ENCODE peak calls at places on chromosome 3, in nine cellular contexts. V is upper lobe of right lung, B is RWPE2, J is right cardiac atrium, I is HCT116, T is GM23338, D is aorta, U is foreskin keratinocyte, G is heart right ventricle. P is an unnamed sample.
A peak's percentile ranks its signal among the peaks of the same experiment; 100 is the strongest.

GRCh38 chr3:160545481-160545880 is 19.9 kb downstream of the KPNA4 start:
- ATAC-seq in G (no peak), D (no peak), I (no peak), J (no peak), B (no peak), V (no peak), T (peak; percentile 29), U (no peak), P (no peak)

GRCh38 chr3:71584216-71585061 is 911 bp upstream of the FOXP1 start:
- ATAC-seq in I (peak; percentile 23), U (peak; percentile 17), V (peak; percentile 1), T (peak; percentile 18), G (peak; percentile 21), B (peak; percentile 14), J (peak; percentile 44), D (peak; percentile 58), P (peak; percentile 45)

GRCh38 chr3:29344154-29344553 is 63.3 kb downstream of the RBMS3 start:
- ATAC-seq in B (no peak), I (no peak), G (no peak), U (no peak), V (no peak), J (no peak), T (no peak), D (no peak), P (no peak)

GRCh38 chr3:83093222-83093572 is 1331.8 kb upstream of the GBE1 start:
- ATAC-seq in T (no peak), J (no peak), U (no peak), I (no peak), D (no peak), G (no peak), B (no peak), V (no peak), P (no peak)

GRCh38 chr3:40923130-40923529 is 276.2 kb upstream of the CTNNB1 start:
- ATAC-seq in T (no peak), V (no peak), G (no peak), I (no peak), U (no peak), D (no peak), J (no peak), B (no peak), P (no peak)

GRCh38 chr3:114941626-114942309 is 205.3 kb downstream of the ZBTB20 start:
- ATAC-seq in B (no peak), U (no peak), I (no peak), V (no peak), J (no peak), T (no peak), D (no peak), G (no peak), P (no peak)

GRCh38 chr3:126501736-126502135 is 15.8 kb downstream of the UROC1 start:
- ATAC-seq in D (no peak), J (no peak), V (peak; percentile 35), T (peak; percentile 43), I (no peak), U (no peak), B (no peak), G (peak; percentile 67), P (no peak)

GRCh38 chr3:111763101-111763500 is 96.0 kb upstream of the PHLDB2 start:
- ATAC-seq in I (no peak), U (peak; percentile 16), J (no peak), G (peak; percentile 4), V (no peak), D (no peak), B (no peak), T (no peak), P (no peak)

GRCh38 chr3:172184106-172184822 is 144.9 kb downstream of the FNDC3B start:
- ATAC-seq in J (no peak), G (no peak), U (no peak), T (no peak), I (no peak), V (no peak), B (no peak), D (no peak), P (no peak)

GRCh38 chr3:4945318-4945717 is 33.9 kb upstream of the BHLHE40 start:
- ATAC-seq in B (no peak), V (no peak), J (no peak), G (no peak), T (no peak), D (no peak), I (no peak), U (no peak), P (no peak)

GRCh38 chr3:45234250-45234649 is 8.2 kb upstream of the TMEM158 start:
- ATAC-seq in B (no peak), D (no peak), G (no peak), U (peak; percentile 42), T (no peak), J (no peak), I (peak; percentile 50), V (no peak), P (no peak)

GRCh38 chr3:45939341-45939771 is 3.9 kb upstream of the CXCR6 start:
- ATAC-seq in V (no peak), I (peak; percentile 35), D (no peak), J (peak; percentile 5), G (no peak), U (no peak), B (peak; percentile 32), T (peak; percentile 38), P (peak; percentile 27)

GRCh38 chr3:38507120-38507519 is 11.0 kb downstream of the EXOG start:
- ATAC-seq in U (no peak), J (no peak), G (no peak), B (no peak), V (no peak), I (no peak), T (no peak), D (no peak), P (no peak)

GRCh38 chr3:194541483-194541882 is 54.7 kb upstream of the ATP13A3 start:
- ATAC-seq in D (no peak), V (no peak), U (no peak), T (no peak), B (no peak), G (no peak), J (no peak), I (no peak), P (no peak)

GRCh38 chr3:99013794-99014315 is 112.4 kb upstream of the DCBLD2 start:
- ATAC-seq in G (no peak), T (no peak), I (no peak), J (no peak), U (no peak), D (no peak), V (no peak), B (no peak), P (no peak)

GRCh38 chr3:63975705-63976104 is 47.6 kb downstream of the PSMD6 start:
- ATAC-seq in T (no peak), D (peak; percentile 30), J (peak; percentile 84), U (peak; percentile 89), B (peak; percentile 87), V (peak; percentile 53), I (no peak), G (peak; percentile 79), P (peak; percentile 59)

DNA sequence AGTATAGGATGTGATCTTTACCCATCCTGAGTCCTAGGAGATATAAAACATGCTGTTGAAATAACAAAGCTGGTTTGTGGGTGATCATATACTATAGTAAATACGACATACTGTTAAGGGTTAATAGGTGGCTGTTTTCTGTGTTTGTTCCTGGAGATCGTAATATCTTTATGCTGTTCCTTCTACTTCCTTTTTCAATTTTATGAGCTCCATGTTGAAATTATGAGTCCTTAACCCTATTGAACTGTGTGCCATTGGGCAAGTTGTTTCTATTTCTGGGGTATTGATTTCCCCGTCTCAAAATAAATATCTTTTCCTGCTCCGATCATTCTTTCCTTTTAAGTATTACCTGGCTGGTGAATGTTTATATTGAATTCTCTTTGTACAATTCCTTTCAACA is 115.1 kb downstream of the LPP start:
- ATAC-seq in B (no peak), D (no peak), I (no peak), J (no peak), T (no peak), V (no peak), U (no peak), G (no peak), P (no peak)
- H3K4me1 ChIP-seq in B (peaks cover 78% of the 10 kb centered on the region), D (peaks cover 13% of the 10 kb centered on the region), I (peaks cover 21% of the 10 kb centered on the region), J (peaks cover 27% of the 10 kb centered on the region), T (peaks cover 60% of the 10 kb centered on the region), V (peaks cover 63% of the 10 kb centered on the region), U (peaks cover 16% of the 10 kb centered on the region), G (peaks cover 74% of the 10 kb centered on the region), P (peaks cover 40% of the 10 kb centered on the region)

GRCh38 chr3:182300266-182300665 is 493.0 kb upstream of the ATP11B start:
- ATAC-seq in J (no peak), B (no peak), D (no peak), U (no peak), T (no peak), G (no peak), V (no peak), I (no peak), P (no peak)

GRCh38 chr3:182294256-182294655 is 499.0 kb upstream of the ATP11B start:
- ATAC-seq in U (peak; percentile 48), B (peak; percentile 52), V (no peak), G (no peak), T (no peak), I (no peak), D (no peak), J (no peak), P (no peak)

GRCh38 chr3:182292586-182292985 is 500.7 kb upstream of the ATP11B start:
- ATAC-seq in D (no peak), B (no peak), T (no peak), U (no peak), V (no peak), G (no peak), J (no peak), I (no peak), P (no peak)

DNA sequence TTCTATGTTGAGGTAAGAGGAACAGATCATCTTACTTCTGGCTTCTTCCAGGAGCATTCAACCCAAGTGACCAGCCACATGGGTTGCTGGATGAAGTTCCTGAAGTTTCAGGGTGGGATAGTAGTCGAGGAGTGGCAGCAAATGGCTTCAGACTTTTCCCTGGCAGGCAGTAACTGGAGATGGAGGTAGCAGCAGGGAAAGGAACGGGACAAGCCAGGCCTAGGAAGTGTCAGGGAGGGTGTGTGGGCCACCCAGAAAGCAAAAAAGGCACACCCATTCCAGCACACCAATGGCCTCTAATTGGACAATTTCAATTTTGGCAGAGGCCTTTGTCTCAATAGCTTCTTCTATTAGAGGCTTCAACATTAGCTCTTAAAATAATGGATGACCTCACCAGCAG is 498.6 kb upstream of the ATP11B start:
- ATAC-seq in T (no peak), I (no peak), B (no peak), U (no peak), G (no peak), D (no peak), V (no peak), J (no peak), P (no peak)
- H3K4me1 ChIP-seq in T (no peaks in the 10 kb centered on the region), I (no peaks in the 10 kb centered on the region), B (peaks cover 3% of the 10 kb centered on the region), U (no peaks in the 10 kb centered on the region), G (no peaks in the 10 kb centered on the region), D (no peaks in the 10 kb centered on the region), V (no peaks in the 10 kb centered on the region), J (no peaks in the 10 kb centered on the region), P (no peaks in the 10 kb centered on the region)

GRCh38 chr3:185724761-185725160 is 100.1 kb downstream of the IGF2BP2 start:
- ATAC-seq in I (no peak), G (no peak), U (no peak), B (no peak), T (peak; percentile 22), V (peak; percentile 34), D (no peak), J (no peak), P (no peak)
- H3K4me1 ChIP-seq in I (peaks cover 17% of the 10 kb centered on the region), G (no peaks in the 10 kb centered on the region), U (peaks cover 30% of the 10 kb centered on the region), B (peaks cover 35% of the 10 kb centered on the region), T (peaks cover 61% of the 10 kb centered on the region), V (peaks cover 3% of the 10 kb centered on the region), D (no peaks in the 10 kb centered on the region), J (no peaks in the 10 kb centered on the region), P (no peaks in the 10 kb centered on the region)

DNA sequence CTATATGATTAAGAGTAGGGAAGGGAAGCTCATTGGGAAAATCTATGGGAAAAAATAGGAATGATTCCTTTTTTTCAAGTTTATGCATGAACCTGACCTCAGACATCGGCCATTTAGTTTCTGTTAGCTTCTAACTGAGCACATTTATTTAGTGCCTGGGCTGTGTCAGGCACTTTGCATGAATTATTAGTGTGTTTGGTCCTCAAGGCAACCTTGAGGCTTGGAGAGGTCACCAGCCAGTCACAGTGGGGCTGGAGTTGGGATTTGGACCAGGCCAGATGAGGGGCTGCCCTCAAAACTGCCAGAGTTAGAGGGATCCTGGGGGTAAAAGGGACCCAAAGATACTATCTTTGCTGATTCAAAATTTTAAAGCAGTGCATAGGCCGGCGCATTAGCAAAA is 8.1 kb downstream of the SIAH2 start:
- ATAC-seq in I (no peak), T (no peak), G (no peak), D (no peak), U (no peak), B (no peak), J (no peak), V (no peak), P (no peak)
- H3K4me1 ChIP-seq in I (no peaks in the 10 kb centered on the region), T (no peaks in the 10 kb centered on the region), G (peaks cover 48% of the 10 kb centered on the region), D (peaks cover 2% of the 10 kb centered on the region), U (peaks cover 23% of the 10 kb centered on the region), B (peaks cover 18% of the 10 kb centered on the region), J (peaks cover 19% of the 10 kb centered on the region), V (peaks cover 40% of the 10 kb centered on the region), P (peaks cover 83% of the 10 kb centered on the region)